ENCODE peak calls at places on chromosomes 16 and 17, in five cellular contexts. U, R, J, A and H are unnamed samples.
A peak's percentile ranks its signal among the peaks of the same experiment; 100 is the strongest.

GRCh38 chr17:45307290-45308015 is 9.4 kb downstream of the MAP3K14 start:
- DNase-seq in U (no peak), R (peak; percentile 56), J (peak; percentile 94), A (no peak), H (peak; percentile 43)

GRCh38 chr16:17101646-17102045 is 369.1 kb downstream of the XYLT1 start:
- DNase-seq in U (peak; percentile 78), R (no peak), J (no peak), A (no peak), H (no peak)

GRCh38 chr17:5846001-5846400 is 224.2 kb upstream of the WSCD1 start:
- DNase-seq in U (no peak), R (no peak), J (no peak), A (no peak), H (no peak)

GRCh38 chr17:2965621-2966275 is 97.7 kb downstream of the OR1D5 start:
- DNase-seq in U (no peak), R (no peak), J (peak; percentile 55), A (peak; percentile 80), H (no peak)

GRCh38 chr16:89241187-89242003 is 23.9 kb downstream of the ZNF778 start:
- DNase-seq in U (peak; percentile 84), R (peak; percentile 95), J (peak; percentile 81), A (peak; percentile 89), H (peak; percentile 81)

GRCh38 chr17:77581480-77581879 is 377.0 kb upstream of the TNRC6C start:
- DNase-seq in U (no peak), R (no peak), J (peak; percentile 15), A (no peak), H (no peak)

GRCh38 chr17:55769625-55770000 is 18.8 kb downstream of the PCTP start:
- DNase-seq in U (no peak), R (no peak), J (peak; percentile 90), A (peak; percentile 73), H (no peak)

GRCh38 chr16:48622456-48623303 is 12.7 kb upstream of the N4BP1 start:
- DNase-seq in U (no peak), R (no peak), J (no peak), A (peak; percentile 53), H (no peak)

GRCh38 chr17:67855504-67856324 is 30.4 kb downstream of the BPTF start:
- DNase-seq in U (no peak), R (peak; percentile 11), J (no peak), A (no peak), H (no peak)

GRCh38 chr17:15493031-15493750 is 25.8 kb upstream of the CDRT4 start:
- DNase-seq in U (peak; percentile 31), R (no peak), J (no peak), A (no peak), H (no peak)

GRCh38 chr17:67293251-67294203 is 48.5 kb upstream of the HELZ start:
- DNase-seq in U (peak; percentile 92), R (peak; percentile 67), J (peak; percentile 50), A (peak; percentile 76), H (peak; percentile 74)

GRCh38 chr16:13111747-13112146 is 210.3 kb downstream of the SHISA9 start:
- DNase-seq in U (no peak), R (no peak), J (no peak), A (no peak), H (no peak)

GRCh38 chr16:49987381-49987780 is 37.6 kb upstream of the CNEP1R1 start:
- DNase-seq in U (no peak), R (no peak), J (no peak), A (no peak), H (no peak)

GRCh38 chr16:56481468-56482112 is 30.2 kb downstream of the OGFOD1 start:
- DNase-seq in U (no peak), R (no peak), J (peak; percentile 19), A (no peak), H (no peak)

GRCh38 chr16:12544477-12545291 is 259.0 kb downstream of the CPPED1 start:
- DNase-seq in U (no peak), R (no peak), J (no peak), A (no peak), H (no peak)

GRCh38 chr17:79951361-79952264 is 84.1 kb downstream of the TBC1D16 start:
- DNase-seq in U (no peak), R (no peak), J (peak; percentile 86), A (peak; percentile 75), H (peak; percentile 56)

GRCh38 chr17:60165976-60166375 is 16.2 kb downstream of the CA4 start:
- DNase-seq in U (no peak), R (no peak), J (no peak), A (no peak), H (no peak)

GRCh38 chr16:11955713-11956123 is 9.3 kb upstream of the TNFRSF17 start:
- DNase-seq in U (no peak), R (no peak), J (peak; percentile 76), A (peak; percentile 43), H (no peak)

GRCh38 chr17:34998205-34998604 is 17.9 kb downstream of the LIG3 start:
- DNase-seq in U (peak; percentile 69), R (peak; percentile 78), J (peak; percentile 73), A (peak; percentile 89), H (no peak)

GRCh38 chr17:78391843-78392242 is 13.4 kb downstream of the PGS1 start:
- DNase-seq in U (no peak), R (no peak), J (peak; percentile 45), A (no peak), H (no peak)

GRCh38 chr17:3892095-3892998 is 506 bp downstream of the CAMKK1 start:
- DNase-seq in U (peak; percentile 66), R (peak; percentile 86), J (peak; percentile 58), A (peak; percentile 96), H (peak; percentile 86)

GRCh38 chr16:16857603-16858283 is 478.8 kb downstream of the NPIPA7 start:
- DNase-seq in U (no peak), R (no peak), J (no peak), A (no peak), H (no peak)

GRCh38 chr16:53581784-53582183 is 78.8 kb upstream of the AKTIP start:
- DNase-seq in U (no peak), R (no peak), J (no peak), A (no peak), H (no peak)

GRCh38 chr17:5823219-5823618 is 238.9 kb upstream of the NLRP1 start:
- DNase-seq in U (no peak), R (no peak), J (no peak), A (no peak), H (no peak)

GRCh38 chr16:30369938-30370443 is 303 bp downstream of the TBC1D10B start:
- DNase-seq in U (no peak), R (no peak), J (no peak), A (no peak), H (no peak)

GRCh38 chr17:17448723-17449122 is 28.1 kb upstream of the MED9 start:
- DNase-seq in U (no peak), R (no peak), J (no peak), A (no peak), H (no peak)

GRCh38 chr17:48646183-48647102 is 20.3 kb upstream of the HOXB9 start:
- DNase-seq in U (peak; percentile 68), R (peak; percentile 23), J (no peak), A (no peak), H (no peak)

GRCh38 chr17:410674-411401 is 58.2 kb upstream of the RPH3AL start:
- DNase-seq in U (peak; percentile 70), R (peak; percentile 89), J (no peak), A (no peak), H (no peak)

GRCh38 chr16:88062341-88062861 is 111.2 kb downstream of the BANP start:
- DNase-seq in U (no peak), R (no peak), J (peak; percentile 73), A (peak; percentile 83), H (peak; percentile 36)